ENCODE peak calls at places on chromosomes 1 and 21, in ten cellular contexts. F is trophoblast cell; H is RWPE2; W is kidney; E is transverse colon; K is CD4-positive, alpha-beta T cell; R is upper lobe of right lung; U is pancreas; G is IMR-90; L is GM23248. I is an unnamed sample.
A peak's percentile ranks its signal among the peaks of the same experiment; 100 is the strongest.

GRCh38 chr1:61055110-61055614 is 27.2 kb upstream of the NFIA start:
- DNase-seq in F (no peak), H (no peak), W (no peak), E (no peak), K (no peak), R (no peak), U (no peak), G (peak; percentile 14), L (peak; percentile 26), I (no peak)

GRCh38 chr1:17125756-17126237 is 6.5 kb upstream of the PADI2 start:
- DNase-seq in F (peak; percentile 94), H (peak; percentile 82), W (peak; percentile 94), E (peak; percentile 92), K (peak; percentile 84), R (peak; percentile 94), U (peak; percentile 94), G (peak; percentile 68), L (peak; percentile 88), I (peak; percentile 60)

GRCh38 chr1:157099633-157100009 is at the start of gene ETV3L:
- DNase-seq in F (no peak), H (no peak), W (no peak), E (no peak), K (no peak), R (peak; percentile 52), U (no peak), G (no peak), L (no peak), I (no peak)

GRCh38 chr1:186094170-186094569 is 280.9 kb downstream of the TPR start:
- DNase-seq in F (peak; percentile 74), H (no peak), W (no peak), E (no peak), K (no peak), R (no peak), U (no peak), G (peak; percentile 76), L (peak; percentile 65), I (no peak)

GRCh38 chr1:208520700-208521099 is 276.5 kb upstream of the PLXNA2 start:
- DNase-seq in F (peak; percentile 84), H (no peak), W (no peak), E (no peak), K (no peak), R (no peak), U (no peak), G (no peak), L (no peak), I (no peak)

GRCh38 chr1:115458426-115459114 is 120.5 kb upstream of the NGF start:
- DNase-seq in F (peak; percentile 80), H (no peak), W (no peak), E (no peak), K (no peak), R (no peak), U (no peak), G (no peak), L (no peak), I (no peak)

GRCh38 chr1:42176902-42177519 is 12.5 kb upstream of the GUCA2A start:
- DNase-seq in F (peak; percentile 72), H (no peak), W (no peak), E (no peak), K (no peak), R (peak; percentile 54), U (no peak), G (peak; percentile 55), L (peak; percentile 63), I (no peak)

GRCh38 chr1:172040466-172040865 is 199.2 kb downstream of the DNM3 start:
- DNase-seq in F (peak; percentile 51), H (peak; percentile 63), W (peak; percentile 12), E (no peak), K (no peak), R (no peak), U (no peak), G (peak; percentile 58), L (peak; percentile 67), I (no peak)

GRCh38 chr1:242242983-242243382 is 244.1 kb upstream of the MAP1LC3C start:
- DNase-seq in F (no peak), H (no peak), W (no peak), E (no peak), K (no peak), R (no peak), U (no peak), G (no peak), L (no peak), I (no peak)

GRCh38 chr1:18901147-18901951 is 1.0 kb downstream of the ALDH4A1 start:
- DNase-seq in F (no peak), H (no peak), W (no peak), E (no peak), K (no peak), R (no peak), U (no peak), G (no peak), L (no peak), I (no peak)

GRCh38 chr1:29465755-29466154 is 229.4 kb downstream of the PTPRU start:
- DNase-seq in F (peak; percentile 47), H (no peak), W (no peak), E (no peak), K (no peak), R (no peak), U (no peak), G (peak; percentile 23), L (peak; percentile 41), I (no peak)

GRCh38 chr1:201551877-201552731 is 13.2 kb downstream of the NAV1 start:
- DNase-seq in F (peak; percentile 41), H (no peak), W (no peak), E (no peak), K (no peak), R (no peak), U (no peak), G (peak; percentile 93), L (peak; percentile 94), I (no peak)

GRCh38 chr1:61472876-61473275 is 252.1 kb downstream of the TM2D1 start:
- DNase-seq in F (no peak), H (no peak), W (no peak), E (no peak), K (no peak), R (no peak), U (no peak), G (no peak), L (peak; percentile 72), I (no peak)

GRCh38 chr21:28454978-28455600 is 537.6 kb downstream of the LTN1 start:
- DNase-seq in F (peak; percentile 12), H (no peak), W (no peak), E (no peak), K (no peak), R (no peak), U (no peak), G (peak; percentile 44), L (peak; percentile 88), I (no peak)

GRCh38 chr1:233112184-233113008 is 162.0 kb downstream of the NTPCR start:
- DNase-seq in F (peak; percentile 51), H (no peak), W (no peak), E (no peak), K (no peak), R (no peak), U (no peak), G (peak; percentile 21), L (peak; percentile 47), I (no peak)

GRCh38 chr1:78275906-78276690 is 214.7 kb upstream of the PTGFR start:
- DNase-seq in F (no peak), H (no peak), W (no peak), E (no peak), K (no peak), R (no peak), U (no peak), G (no peak), L (no peak), I (no peak)

GRCh38 chr21:42120056-42120903 is 49.2 kb downstream of the UMODL1 start:
- DNase-seq in F (peak; percentile 93), H (no peak), W (peak; percentile 41), E (peak; percentile 47), K (no peak), R (no peak), U (no peak), G (no peak), L (no peak), I (no peak)

DNA sequence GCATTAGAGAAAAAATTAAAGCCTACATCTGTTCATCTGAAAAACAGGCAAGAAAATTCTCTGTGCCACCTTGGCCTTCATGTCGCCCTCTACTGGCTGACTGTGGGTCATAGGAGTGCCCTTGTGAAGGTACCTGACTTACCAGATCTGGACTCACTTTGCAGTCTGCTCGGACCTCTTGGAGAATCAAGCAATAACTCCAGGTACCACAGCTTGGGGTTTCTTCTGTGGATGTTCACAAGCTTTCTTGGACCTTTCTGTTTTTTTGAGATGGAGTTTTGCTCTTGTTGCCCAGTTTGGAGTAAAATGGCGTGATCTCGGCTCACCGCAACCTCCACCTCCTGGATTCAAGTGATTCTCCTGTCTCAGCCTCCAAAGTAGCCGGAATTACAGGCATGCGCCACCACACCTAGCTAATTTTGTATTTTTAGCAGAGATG is 2.4 kb upstream of the PRAMEF18 start:
- DNase-seq in F (peak; percentile 50), H (no peak), W (no peak), E (peak; percentile 31), K (peak; percentile 19), R (peak; percentile 59), U (peak; percentile 18), G (no peak), L (peak; percentile 14), I (no peak)
- H3K9me3 ChIP-seq in F (peaks cover 40% of the 10 kb centered on the region), H (peaks cover under 1% of the 10 kb centered on the region), W (no peaks in the 10 kb centered on the region), E (no peaks in the 10 kb centered on the region), K (no peaks in the 10 kb centered on the region), R (no peaks in the 10 kb centered on the region), U (no peaks in the 10 kb centered on the region), G (peaks cover 14% of the 10 kb centered on the region), L (no peaks in the 10 kb centered on the region), I (no peaks in the 10 kb centered on the region)

GRCh38 chr1:246988316-246988715 is 19.5 kb downstream of the ZNF695 start:
- DNase-seq in F (no peak), H (no peak), W (no peak), E (no peak), K (no peak), R (no peak), U (no peak), G (no peak), L (no peak), I (no peak)
- H3K9me3 ChIP-seq in F (peaks cover 16% of the 10 kb centered on the region), H (peaks cover 21% of the 10 kb centered on the region), W (peaks cover 66% of the 10 kb centered on the region), E (peaks cover 67% of the 10 kb centered on the region), K (peaks cover 84% of the 10 kb centered on the region), R (peaks cover 68% of the 10 kb centered on the region), U (no peaks in the 10 kb centered on the region), G (peaks cover 34% of the 10 kb centered on the region), L (peaks cover 15% of the 10 kb centered on the region), I (peaks cover 8% of the 10 kb centered on the region)

DNA sequence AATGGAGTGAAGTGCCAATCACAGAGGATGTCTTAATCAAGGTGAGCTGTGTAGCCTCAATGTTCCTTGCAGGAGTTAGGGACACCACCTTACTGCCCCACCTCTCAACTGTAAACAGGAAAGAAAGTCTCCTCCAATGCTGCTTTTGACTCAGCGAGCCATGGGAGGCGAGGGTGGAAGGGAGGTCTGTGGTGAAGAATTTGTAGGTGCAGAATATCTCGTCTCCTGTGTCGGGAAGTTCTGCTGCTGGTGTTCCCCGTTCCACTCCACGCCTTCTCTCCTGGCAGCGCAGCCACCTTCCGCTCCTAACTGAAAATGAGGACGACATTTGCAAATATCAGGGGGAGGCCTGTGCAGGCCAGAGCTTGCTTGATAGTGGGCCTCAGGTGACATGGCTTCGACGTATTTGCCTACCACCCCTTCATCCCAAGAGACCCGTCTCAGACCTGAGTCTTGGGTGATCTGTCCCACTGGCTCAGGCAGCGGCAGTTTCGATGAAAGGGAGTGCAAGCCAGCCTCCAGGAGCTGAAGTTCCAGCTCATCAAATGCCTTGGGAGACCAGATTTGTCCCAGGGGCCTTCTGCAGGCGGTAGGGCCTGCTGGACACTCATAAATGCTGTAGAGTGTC is 368.3 kb upstream of the C1orf174 start:
- DNase-seq in F (no peak), H (no peak), W (no peak), E (no peak), K (no peak), R (no peak), U (no peak), G (no peak), L (no peak), I (no peak)
- H3K9me3 ChIP-seq in F (peaks cover 6% of the 10 kb centered on the region), H (no peaks in the 10 kb centered on the region), W (no peaks in the 10 kb centered on the region), E (no peaks in the 10 kb centered on the region), K (no peaks in the 10 kb centered on the region), R (no peaks in the 10 kb centered on the region), U (no peaks in the 10 kb centered on the region), G (peaks cover 35% of the 10 kb centered on the region), L (no peaks in the 10 kb centered on the region), I (no peaks in the 10 kb centered on the region)

GRCh38 chr1:5753431-5754078 is 238.7 kb downstream of the NPHP4 start:
- DNase-seq in F (no peak), H (peak; percentile 22), W (peak; percentile 54), E (no peak), K (no peak), R (no peak), U (peak; percentile 29), G (no peak), L (no peak), I (no peak)
- H3K9me3 ChIP-seq in F (peaks cover 2% of the 10 kb centered on the region), H (no peaks in the 10 kb centered on the region), W (no peaks in the 10 kb centered on the region), E (no peaks in the 10 kb centered on the region), K (no peaks in the 10 kb centered on the region), R (no peaks in the 10 kb centered on the region), U (no peaks in the 10 kb centered on the region), G (peaks cover 54% of the 10 kb centered on the region), L (no peaks in the 10 kb centered on the region), I (no peaks in the 10 kb centered on the region)